ENCODE peak calls at places on chromosomes 2 and 18, in four cellular contexts. W is T-helper 1 cell, T is C1 segment of cervical spinal cord, P is NCI-H2029. F is an unnamed sample.

GRCh38 chr2:138974651-138975050 is 194.5 kb upstream of the NXPH2 start:
- DNase-seq in W (no peak), T (no peak), P (no peak), F (no peak)

GRCh38 chr2:133566967-133567645 is 1.2 kb downstream of the NCKAP5 start:
- DNase-seq in W (no peak), T (peak), P (no peak), F (no peak)

GRCh38 chr18:29184654-29185053 is 1007.7 kb upstream of the CDH2 start:
- DNase-seq in W (no peak), T (no peak), P (no peak), F (no peak)

GRCh38 chr2:235698504-235698903 is 204.7 kb downstream of the AGAP1 start:
- DNase-seq in W (no peak), T (no peak), P (no peak), F (no peak)

GRCh38 chr2:104855174-104856085 is 1.5 kb downstream of the POU3F3 start:
- DNase-seq in W (no peak), T (no peak), P (no peak), F (no peak)

GRCh38 chr2:106841886-106842645 is 43.9 kb downstream of the ST6GAL2 start:
- DNase-seq in W (no peak), T (no peak), P (peak), F (peak)

GRCh38 chr2:237306787-237307170 is 107.2 kb downstream of the COL6A3 start:
- DNase-seq in W (no peak), T (no peak), P (no peak), F (no peak)

GRCh38 chr2:122706757-122707223 is 951.3 kb downstream of the TSN start:
- DNase-seq in W (no peak), T (no peak), P (no peak), F (no peak)

GRCh38 chr2:157264099-157264498 is 6.6 kb downstream of the GALNT5 start:
- DNase-seq in W (no peak), T (no peak), P (no peak), F (no peak)

GRCh38 chr18:37565138-37565984 is at the start of gene CELF4:
- DNase-seq in W (no peak), T (peak), P (peak), F (no peak)

GRCh38 chr2:62270728-62271127 is 74.8 kb downstream of the B3GNT2 start:
- DNase-seq in W (no peak), T (no peak), P (peak), F (no peak)

GRCh38 chr18:79733135-79733609 is 53.6 kb downstream of the CTDP1 start:
- DNase-seq in W (no peak), T (no peak), P (no peak), F (no peak)

GRCh38 chr2:88746929-88747490 is 55.5 kb downstream of the RPIA start:
- DNase-seq in W (no peak), T (no peak), P (no peak), F (no peak)

GRCh38 chr2:147709655-147710054 is 135.2 kb upstream of the ACVR2A start:
- DNase-seq in W (no peak), T (no peak), P (no peak), F (no peak)

GRCh38 chr2:44290271-44290670 is 15.0 kb downstream of the SLC3A1 start:
- DNase-seq in W (no peak), T (no peak), P (no peak), F (no peak)

GRCh38 chr2:72915907-72916742 is 1.2 kb upstream of the EMX1 start:
- DNase-seq in W (peak), T (no peak), P (peak), F (no peak)

GRCh38 chr2:228841877-228842276 is 429.2 kb downstream of the PID1 start:
- DNase-seq in W (no peak), T (no peak), P (peak), F (no peak)

GRCh38 chr18:24443870-24444269 is 16.6 kb upstream of the HRH4 start:
- DNase-seq in W (no peak), T (no peak), P (no peak), F (no peak)

GRCh38 chr2:151946856-151947523 is 118.8 kb upstream of the ARL5A start:
- DNase-seq in W (no peak), T (peak), P (peak), F (no peak)

GRCh38 chr2:200383380-200384110 is 77.1 kb downstream of the SPATS2L start:
- DNase-seq in W (peak), T (no peak), P (no peak), F (peak)

GRCh38 chr2:111701266-111701665 is 182.7 kb downstream of the ANAPC1 start:
- DNase-seq in W (no peak), T (no peak), P (no peak), F (no peak)